ENCODE peak calls at places on chromosomes 5 and 9, in four cellular contexts. R is mammary epithelial cell; Z is NCI-H526 treated with DMSO at 0.1 percent for 48 hours; X is stimulated activated CD4-positive, alpha-beta T cell treated with anti-CD3 and anti-CD28 coated beads, Interleukin-4, amount 100 ng/mL, for 4 hours. A is an unnamed sample.

GRCh38 chr5:1103093-1103492 is 8.8 kb downstream of the SLC12A7 start:
- DNase-seq in R (no peak), X (no peak), Z (no peak), A (no peak)

GRCh38 chr5:150020249-150020648 is 19.7 kb downstream of the HMGXB3 start:
- DNase-seq in R (no peak), X (no peak), Z (no peak), A (no peak)

GRCh38 chr9:120874861-120875565 is 2.0 kb downstream of the PHF19 start:
- DNase-seq in R (no peak), X (no peak), Z (no peak), A (no peak)

GRCh38 chr5:73746608-73747007 is 120.6 kb downstream of the ARHGEF28 start:
- DNase-seq in X (no peak), Z (no peak), R (no peak), A (no peak)

GRCh38 chr9:137459601-137460362 is 648 bp upstream of the NSMF start:
- DNase-seq in Z (no peak), R (no peak), X (no peak), A (no peak)

GRCh38 chr5:105836263-105836662 is 1834.5 kb downstream of the EFNA5 start:
- DNase-seq in X (no peak), R (no peak), Z (no peak), A (no peak)

GRCh38 chr9:18137815-18138214 is 336.1 kb upstream of the ADAMTSL1 start:
- DNase-seq in X (no peak), Z (no peak), R (no peak), A (no peak)

GRCh38 chr9:105694848-105695581 is 674 bp downstream of the TMEM38B start:
- DNase-seq in R (peak; percentile 60), Z (no peak), X (peak; percentile 41), A (peak; percentile 44)

GRCh38 chr9:131831380-131832165 is 91.7 kb upstream of the RAPGEF1 start:
- DNase-seq in X (no peak), R (no peak), Z (no peak), A (no peak)

A was measured in mucosa of gallbladder.